ENCODE peak calls at places on chromosomes 5 and 9, in six cellular contexts. Q, O, P, N, C and Y are unnamed samples.

GRCh38 chr5:132883261-132883834 is 9.9 kb downstream of the LEAP2 start:
- DNase-seq in Q (peak), P (peak), C (peak), N (peak), O (peak), Y (peak)

GRCh38 chr5:27868292-27868691 is 829.9 kb upstream of the CDH9 start:
- DNase-seq in P (no peak), O (no peak), C (no peak), Q (no peak), N (no peak), Y (no peak)

GRCh38 chr5:125412561-125413535 is 666.4 kb upstream of the ZNF608 start:
- DNase-seq in N (peak), O (peak), P (peak), C (peak), Q (peak), Y (peak)

GRCh38 chr5:166236327-166236726 is 2055.1 kb upstream of the WWC1 start:
- DNase-seq in Q (no peak), O (no peak), N (no peak), P (no peak), C (no peak), Y (no peak)

GRCh38 chr9:31210982-31211570 is 1173.4 kb upstream of the ACO1 start:
- DNase-seq in C (no peak), P (peak), N (no peak), Q (no peak), O (no peak), Y (no peak)

GRCh38 chr5:138573949-138574670 is 1.1 kb downstream of the HSPA9 start:
- DNase-seq in N (no peak), C (peak), O (no peak), P (no peak), Q (peak), Y (no peak)

GRCh38 chr9:134698587-134699342 is 57.2 kb downstream of the COL5A1 start:
- DNase-seq in P (peak), C (peak), O (peak), N (peak), Q (peak), Y (no peak)

GRCh38 chr5:123813937-123814624 is 302.1 kb downstream of the CSNK1G3 start:
- DNase-seq in Q (peak), N (no peak), P (peak), C (peak), O (no peak), Y (no peak)

GRCh38 chr9:131800885-131801284 is 61.0 kb upstream of the RAPGEF1 start:
- DNase-seq in P (no peak), C (no peak), O (no peak), Q (no peak), N (no peak), Y (no peak)

GRCh38 chr5:10111575-10111974 is 138.1 kb downstream of the ATPSCKMT start:
- DNase-seq in N (no peak), C (peak), P (peak), Q (peak), O (no peak), Y (no peak)

GRCh38 chr5:31750215-31750614 is 111.3 kb downstream of the PDZD2 start:
- DNase-seq in P (no peak), C (no peak), N (no peak), O (no peak), Q (no peak), Y (no peak)

GRCh38 chr5:171207256-171207866 is 101.7 kb upstream of the TLX3 start:
- DNase-seq in C (peak), O (no peak), P (peak), Q (peak), N (peak), Y (peak)

GRCh38 chr9:130825051-130825651 is 9.9 kb upstream of the ABL1 start:
- DNase-seq in P (peak), C (peak), Q (peak), N (no peak), O (no peak), Y (no peak)

GRCh38 chr9:124403246-124403645 is 12.0 kb downstream of the PSMB7 start:
- DNase-seq in O (no peak), N (no peak), P (no peak), Q (no peak), C (no peak), Y (no peak)

GRCh38 chr5:174145821-174146220 is 100.3 kb downstream of the NSG2 start:
- DNase-seq in N (no peak), Q (no peak), C (no peak), O (no peak), P (no peak), Y (no peak)

GRCh38 chr9:29691758-29692407 is 2118.6 kb upstream of the C9orf72 start:
- DNase-seq in N (peak), O (no peak), Q (no peak), C (no peak), P (peak), Y (peak)

GRCh38 chr9:118109542-118109941 is 405.3 kb downstream of the TLR4 start:
- DNase-seq in P (no peak), N (no peak), C (no peak), O (no peak), Q (no peak), Y (no peak)

GRCh38 chr9:33458444-33458843 is 11.1 kb upstream of the AQP3 start:
- DNase-seq in P (no peak), O (peak), C (no peak), Q (peak), N (peak), Y (no peak)

GRCh38 chr5:151730381-151730780 is 28.1 kb downstream of the ATOX1 start:
- DNase-seq in Q (no peak), N (no peak), C (no peak), O (no peak), P (no peak), Y (no peak)

GRCh38 chr9:89941875-89942274 is 337.1 kb downstream of the GADD45G start:
- DNase-seq in O (no peak), Q (peak), P (peak), N (no peak), C (peak), Y (no peak)

GRCh38 chr5:10626473-10627013 is 62.7 kb downstream of the ANKRD33B start:
- DNase-seq in Q (no peak), O (no peak), C (no peak), P (peak), N (no peak), Y (no peak)

GRCh38 chr9:37550781-37551180 is 25.4 kb downstream of the FBXO10 start:
- DNase-seq in P (peak), C (no peak), N (no peak), O (no peak), Q (peak), Y (no peak)